ENCODE peak calls at places on chromosomes 3 and 15, in four cellular contexts. A, T, F and C are unnamed samples.

GRCh38 chr15:25618161-25618560 is 179.3 kb upstream of the UBE3A start:
- DNase-seq in F (no peak), T (no peak), A (no peak), C (no peak)

GRCh38 chr3:19467761-19468160 is 319.5 kb downstream of the KCNH8 start:
- DNase-seq in A (no peak), T (no peak), F (no peak), C (no peak)

GRCh38 chr3:88057650-88058321 is 1.0 kb downstream of the CGGBP1 start:
- DNase-seq in T (no peak), A (no peak), F (no peak), C (no peak)

GRCh38 chr3:119329551-119329950 is 35.4 kb downstream of the ARHGAP31 start:
- DNase-seq in F (no peak), T (no peak), A (no peak), C (no peak)

GRCh38 chr3:99716463-99716995 is 78.1 kb downstream of the COL8A1 start:
- DNase-seq in F (no peak), A (no peak), T (no peak), C (no peak)

GRCh38 chr3:124858275-124858674 is 28.9 kb downstream of the ITGB5 start:
- DNase-seq in A (no peak), F (no peak), T (no peak), C (no peak)

GRCh38 chr3:128310286-128311058 is 156.2 kb downstream of the DNAJB8 start:
- DNase-seq in T (peak), A (no peak), F (no peak), C (no peak)

GRCh38 chr3:55852326-55852725 is 365.2 kb upstream of the WNT5A start:
- DNase-seq in F (no peak), A (no peak), T (no peak), C (no peak)

GRCh38 chr3:106349191-106349881 is 480.5 kb upstream of the CBLB start:
- DNase-seq in A (no peak), T (no peak), F (no peak), C (no peak)

GRCh38 chr3:106343841-106344240 is 475.0 kb upstream of the CBLB start:
- DNase-seq in T (no peak), F (no peak), A (no peak), C (no peak)

GRCh38 chr3:106345353-106346027 is 476.7 kb upstream of the CBLB start:
- DNase-seq in A (no peak), F (no peak), T (no peak), C (no peak)

GRCh38 chr3:106342386-106342785 is 473.6 kb upstream of the CBLB start:
- DNase-seq in T (no peak), F (no peak), A (no peak), C (no peak)

DNA sequence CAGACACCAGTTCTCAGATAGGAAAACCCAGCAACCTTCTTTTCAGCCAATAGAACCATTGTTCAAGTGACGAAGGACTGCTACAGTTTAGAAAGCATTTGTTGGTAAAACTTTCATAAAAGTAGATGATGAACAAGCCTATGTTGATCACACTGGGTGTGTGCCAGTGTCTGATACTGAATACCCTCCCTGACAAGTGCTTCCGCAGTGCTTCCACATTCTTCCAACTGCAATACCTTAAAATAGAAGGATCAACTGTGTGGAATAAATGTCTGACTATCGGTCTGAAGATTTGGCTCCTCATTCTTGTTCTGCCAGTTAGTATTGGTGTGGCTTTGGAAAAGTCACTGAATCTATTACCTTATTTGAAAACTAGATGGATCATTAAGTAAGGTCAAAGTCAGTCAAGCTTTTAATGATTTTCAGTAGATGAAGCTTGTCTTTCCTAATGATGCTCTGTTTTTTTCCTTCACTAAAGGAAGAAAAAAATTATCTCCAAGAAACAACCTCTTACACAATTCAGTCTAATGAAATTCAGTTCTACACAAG is 479.4 kb upstream of the CBLB start:
- DNase-seq in T (no peak), F (no peak), A (no peak), C (no peak)
- TF ChIP-seq SP1 in T (no peak), F (no peak), A (no peak), C (no peak)

GRCh38 chr15:68775671-68776476 is 44.8 kb downstream of the ANP32A start:
- DNase-seq in A (no peak), T (peak), F (no peak), C (no peak)
- TF ChIP-seq TAF1 in A (no peak), T (no peak), F (no peak), C (no peak)

GRCh38 chr3:129333891-129334290 is 55.2 kb downstream of the HMCES start:
- DNase-seq in F (no peak), A (no peak), T (no peak), C (no peak)
- TF ChIP-seq YY1 in F (no peak), A (no peak), T (no peak), C (no peak)

DNA sequence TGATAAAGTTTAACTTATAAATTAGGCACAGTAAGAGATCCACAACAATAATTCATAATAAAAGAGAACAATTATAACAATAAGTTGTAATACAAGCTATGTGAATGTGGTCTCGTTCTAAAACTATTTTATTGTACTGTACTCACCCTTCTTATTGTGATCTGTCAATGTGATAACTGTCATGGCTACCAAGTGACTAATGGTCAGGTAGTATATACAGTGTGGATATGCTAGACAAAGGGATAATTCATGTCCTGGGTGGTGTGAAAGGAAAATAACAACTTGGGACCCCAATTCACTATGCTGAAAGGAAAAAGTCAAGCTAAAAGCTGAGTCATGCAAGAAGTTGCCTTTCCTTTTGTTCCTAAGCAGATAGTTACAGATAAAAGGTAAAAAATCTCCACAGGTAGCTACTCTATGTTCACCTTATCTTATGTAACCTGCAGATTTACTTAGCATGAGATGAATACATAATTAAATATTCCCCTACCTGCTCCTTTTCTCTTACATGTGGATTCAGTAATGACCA is 10.7 kb upstream of the CYP8B1 start:
- DNase-seq in T (no peak), A (no peak), F (no peak), C (no peak)
- TF ChIP-seq SP1 in T (no peak), A (no peak), F (no peak), C (no peak)

GRCh38 chr3:15361494-15362214 is 29.3 kb upstream of the SH3BP5 start:
- DNase-seq in T (no peak), A (no peak), F (peak), C (no peak)
- TF ChIP-seq TAF1 in T (no peak), A (no peak), F (peak), C (no peak)

GRCh38 chr15:89401636-89402252 is 67.1 kb upstream of the POLG start:
- DNase-seq in F (no peak), T (no peak), A (no peak), C (no peak)
- TF ChIP-seq YY1 in F (no peak), T (no peak), A (no peak), C (no peak)

GRCh38 chr15:71730277-71731144 is 79.8 kb upstream of the NR2E3 start:
- DNase-seq in F (no peak), T (peak), A (peak), C (peak)

GRCh38 chr15:71729319-71729718 is 81.0 kb upstream of the NR2E3 start:
- DNase-seq in F (no peak), A (no peak), T (no peak), C (no peak)

DNA sequence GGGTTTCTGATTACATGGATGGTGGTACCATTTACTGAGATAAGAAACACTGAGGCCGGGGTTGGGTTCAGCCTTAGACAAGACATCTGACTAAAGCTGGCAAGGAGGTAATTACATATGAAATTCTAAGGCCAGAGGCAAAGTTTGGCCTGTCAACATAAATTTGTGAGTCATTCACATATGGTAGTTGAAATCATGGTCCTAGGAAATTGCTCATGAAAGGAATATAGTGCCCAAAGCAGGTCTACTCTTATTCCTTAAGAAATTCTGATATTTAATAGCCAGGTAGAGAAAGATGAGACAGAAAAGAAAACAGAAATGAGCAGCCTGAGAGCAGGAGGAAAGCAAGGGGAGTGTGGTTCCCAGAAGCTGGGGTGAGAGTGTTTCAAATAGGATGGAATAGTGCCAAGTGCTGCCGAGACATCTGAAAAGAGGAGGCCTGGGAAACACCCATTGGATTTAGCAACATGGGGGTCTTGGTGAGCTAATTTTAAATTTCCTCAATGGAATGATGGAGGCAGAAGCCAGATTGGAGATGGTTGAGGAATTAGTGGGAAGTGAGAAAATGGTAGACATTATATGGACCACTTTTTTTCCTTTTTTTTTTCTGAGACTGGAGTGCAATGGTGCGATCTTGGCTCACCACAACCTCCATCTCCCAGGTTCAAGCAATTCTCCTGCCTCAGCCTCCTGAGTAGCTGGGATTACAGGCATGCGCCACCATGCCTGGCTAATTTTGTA is 85.0 kb upstream of the NR2E3 start:
- DNase-seq in A (no peak), T (no peak), F (no peak), C (no peak)
- TF ChIP-seq SP1 in A (no peak), T (no peak), F (no peak), C (no peak)

DNA sequence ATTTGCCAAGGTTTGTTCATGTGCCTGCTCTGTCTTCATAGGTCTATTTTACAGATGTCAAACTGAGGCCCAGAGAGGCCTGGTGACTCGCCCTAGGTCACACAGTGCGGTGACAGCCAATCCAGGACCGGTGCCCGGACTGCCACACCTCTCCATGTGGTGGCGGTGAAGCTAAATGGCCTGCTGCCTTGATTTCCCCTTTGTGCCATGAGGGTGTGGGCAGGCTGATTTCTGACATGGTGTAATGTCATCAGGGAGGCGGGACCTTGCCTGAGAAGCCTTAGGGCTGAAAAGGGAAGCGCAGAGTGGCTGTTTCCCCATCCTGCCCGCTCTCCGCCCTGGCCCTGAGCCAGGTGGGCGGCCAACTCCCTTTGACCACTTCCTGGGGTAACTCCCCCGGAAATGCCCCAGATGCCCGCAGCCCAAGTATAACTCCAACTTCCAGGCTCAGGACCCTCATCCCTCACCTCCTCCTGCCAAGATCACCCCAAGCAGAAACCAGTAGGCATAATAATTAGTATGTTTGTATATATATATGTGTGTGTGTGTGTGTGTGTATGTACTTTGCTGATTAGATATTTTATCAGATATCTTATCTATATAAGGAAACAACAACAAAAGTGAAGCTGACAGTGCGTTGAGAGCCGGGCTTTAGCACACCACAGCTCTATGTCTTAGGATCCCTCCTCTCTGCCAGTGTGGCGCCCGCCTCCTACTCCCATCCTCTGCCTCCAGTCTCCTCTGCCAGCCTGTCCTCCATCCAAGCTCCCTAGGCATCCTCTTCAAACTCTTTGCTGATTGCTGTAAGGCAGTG is 63.9 kb downstream of the IQSEC1 start:
- DNase-seq in T (no peak), F (no peak), A (no peak), C (no peak)
- TF ChIP-seq TAF1 in T (no peak), F (no peak), A (no peak), C (no peak)